ENCODE peak calls at places on chromosomes 7 and 10, in nine cellular contexts. J is AG04450, K is GM12878, D is fibroblast of mammary gland, A is dorsolateral prefrontal cortex, Y is choroid plexus epithelial cell, X is coronary artery, G is psoas muscle, Q is upper lobe of left lung. N is an unnamed sample.

GRCh38 chr7:129218514-129219036 is 6.3 kb upstream of the AHCYL2 start:
- DNase-seq in J (peak), D (peak), A (peak), X (no peak), K (no peak), Q (no peak), Y (peak), G (peak), N (peak)

GRCh38 chr10:104416851-104417250 is 63.2 kb downstream of the CFAP58 start:
- DNase-seq in Y (no peak), G (no peak), K (no peak), J (no peak), A (no peak), X (no peak), Q (no peak), D (no peak), N (no peak)

GRCh38 chr10:132447446-132448247 is 50.6 kb downstream of the PWWP2B start:
- DNase-seq in X (no peak), A (no peak), J (peak), D (peak), Y (peak), K (no peak), Q (peak), G (no peak), N (peak)

GRCh38 chr10:93218386-93218785 is 144.7 kb downstream of the CYP26A1 start:
- DNase-seq in Y (no peak), Q (no peak), D (no peak), K (no peak), X (no peak), G (no peak), A (no peak), J (no peak), N (no peak)

GRCh38 chr10:79018591-79019011 is 50.2 kb upstream of the ZMIZ1 start:
- DNase-seq in Q (no peak), J (peak), A (peak), X (peak), D (no peak), Y (peak), K (no peak), G (peak), N (no peak)

GRCh38 chr10:102313221-102313896 is 68.0 kb downstream of the GBF1 start:
- DNase-seq in X (no peak), Q (no peak), J (no peak), G (no peak), Y (no peak), K (no peak), D (no peak), A (no peak), N (no peak)

GRCh38 chr10:108612485-108612884 is 1310.8 kb downstream of the XPNPEP1 start:
- DNase-seq in G (no peak), J (no peak), A (no peak), K (no peak), Y (no peak), D (no peak), X (no peak), Q (no peak), N (no peak)

GRCh38 chr10:31317652-31318381 is 1.2 kb upstream of the ZEB1 start:
- DNase-seq in G (no peak), X (no peak), Q (peak), K (no peak), A (no peak), Y (no peak), D (no peak), J (no peak), N (peak)

GRCh38 chr10:22570733-22571430 is 143.5 kb downstream of the PIP4K2A start:
- DNase-seq in Q (no peak), K (no peak), X (no peak), A (no peak), Y (no peak), D (no peak), G (no peak), J (no peak), N (no peak)

GRCh38 chr7:39697481-39697880 is 74.1 kb downstream of the RALA start:
- DNase-seq in Q (no peak), G (no peak), A (no peak), X (no peak), K (no peak), J (no peak), D (peak), Y (no peak), N (no peak)

GRCh38 chr7:37916673-37917660 is at the start of gene SFRP4:
- DNase-seq in A (peak), Y (peak), D (peak), Q (peak), G (peak), K (no peak), J (no peak), X (peak), N (peak)

GRCh38 chr10:43817368-43817767 is 168.7 kb upstream of the ZNF32 start:
- DNase-seq in D (peak), Q (no peak), A (no peak), G (no peak), X (no peak), J (peak), Y (peak), K (no peak), N (peak)

GRCh38 chr7:159096736-159097581 is 47.7 kb downstream of the VIPR2 start:
- DNase-seq in G (peak), K (no peak), J (no peak), D (no peak), Y (no peak), Q (peak), A (no peak), X (peak), N (no peak)

GRCh38 chr10:113076949-113077348 is 126.9 kb downstream of the TCF7L2 start:
- DNase-seq in D (no peak), J (no peak), Q (no peak), X (no peak), K (no peak), G (no peak), A (no peak), Y (no peak), N (no peak)

GRCh38 chr10:60042959-60043358 is 136.6 kb upstream of the CCDC6 start:
- DNase-seq in K (no peak), G (no peak), A (no peak), D (no peak), X (no peak), Y (no peak), Q (no peak), J (no peak), N (no peak)

GRCh38 chr7:35694161-35694783 is 663 bp downstream of the HERPUD2 start:
- DNase-seq in J (no peak), A (no peak), X (no peak), G (no peak), Q (no peak), K (no peak), Y (peak), D (peak), N (peak)

GRCh38 chr10:86298501-86299001 is 68.0 kb downstream of the GRID1 start:
- DNase-seq in D (no peak), Y (no peak), J (no peak), G (no peak), X (peak), Q (no peak), A (no peak), K (no peak), N (no peak)

GRCh38 chr10:22597142-22597541 is 117.2 kb downstream of the PIP4K2A start:
- DNase-seq in Y (peak), A (no peak), D (no peak), Q (no peak), J (no peak), X (no peak), G (no peak), K (peak), N (peak)

GRCh38 chr7:132596588-132596987 is 20.3 kb upstream of the PLXNA4 start:
- DNase-seq in A (no peak), D (no peak), X (no peak), G (no peak), Y (no peak), J (no peak), Q (no peak), K (no peak), N (no peak)

GRCh38 chr10:22962817-22963216 is 35.0 kb downstream of the ARMC3 start:
- DNase-seq in G (no peak), J (no peak), Y (no peak), A (no peak), Q (no peak), X (no peak), D (no peak), K (no peak), N (no peak)

GRCh38 chr10:75229961-75230360 is 5.8 kb downstream of the COMTD1 start:
- DNase-seq in J (no peak), Y (peak), G (no peak), D (peak), K (no peak), Q (no peak), X (no peak), A (no peak), N (peak)

GRCh38 chr10:10128387-10128786 is 889.3 kb upstream of the CELF2 start:
- DNase-seq in Y (peak), Q (no peak), X (no peak), G (no peak), A (no peak), K (no peak), J (no peak), D (peak), N (no peak)

GRCh38 chr7:30914611-30915601 is 3.3 kb downstream of the AQP1 start:
- DNase-seq in J (no peak), D (peak), G (peak), X (peak), K (no peak), Y (no peak), A (no peak), Q (no peak), N (peak)

GRCh38 chr10:3652886-3653285 is 132.1 kb downstream of the KLF6 start:
- DNase-seq in A (no peak), D (peak), G (no peak), J (no peak), Y (no peak), K (no peak), X (no peak), Q (no peak), N (no peak)

GRCh38 chr10:43043773-43044394 is 33.0 kb upstream of the RET start:
- DNase-seq in X (peak), Q (no peak), J (no peak), D (no peak), K (no peak), G (no peak), A (peak), Y (no peak), N (no peak)

GRCh38 chr10:6423004-6423403 is 157.1 kb downstream of the PRKCQ start:
- DNase-seq in K (no peak), X (no peak), G (no peak), A (no peak), J (no peak), D (no peak), Q (no peak), Y (no peak), N (no peak)

GRCh38 chr7:138324905-138325304 is 135.2 kb upstream of the TRIM24 start:
- DNase-seq in Q (no peak), J (no peak), G (no peak), A (no peak), X (no peak), Y (no peak), D (no peak), K (no peak), N (no peak)

DNA sequence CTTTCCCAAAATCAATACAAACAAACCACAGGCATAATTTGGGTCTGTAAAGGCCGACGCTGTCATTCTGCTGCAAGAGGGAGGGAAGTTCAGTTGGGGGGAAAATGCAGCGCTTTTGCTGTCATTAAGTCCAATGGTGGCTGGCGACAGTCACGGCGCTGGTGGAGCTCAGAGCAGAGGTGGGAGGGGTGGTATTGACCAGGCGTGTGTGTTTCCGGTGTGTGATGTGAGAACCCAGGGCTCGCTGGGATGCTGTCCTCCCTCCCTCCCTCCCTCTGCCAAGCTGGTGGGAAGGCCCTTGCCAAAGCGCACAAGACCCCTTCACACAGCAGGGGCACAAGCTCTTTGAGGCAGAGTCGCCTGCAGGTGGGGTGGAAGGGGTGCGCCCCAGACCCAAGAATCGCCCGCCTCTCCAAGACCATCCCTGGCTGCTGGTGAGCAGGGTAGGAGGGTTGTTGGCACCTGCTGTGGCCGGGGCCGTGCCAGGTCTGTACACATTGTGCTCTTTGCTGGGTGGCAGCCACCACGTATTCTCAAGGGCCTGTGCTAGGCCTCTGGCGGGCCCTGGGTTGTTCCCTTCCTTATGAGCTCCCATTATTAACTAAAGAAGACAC is 84.2 kb downstream of the LHPP start:
- DNase-seq in Q (peak), G (no peak), D (no peak), X (no peak), Y (no peak), K (no peak), J (no peak), A (no peak), N (no peak)
- H3K4me3 ChIP-seq in Q (no peak), G (no peak), D (no peak), X (no peak), Y (no peak), K (no peak), J (no peak), A (no peak), N (no peak)

DNA sequence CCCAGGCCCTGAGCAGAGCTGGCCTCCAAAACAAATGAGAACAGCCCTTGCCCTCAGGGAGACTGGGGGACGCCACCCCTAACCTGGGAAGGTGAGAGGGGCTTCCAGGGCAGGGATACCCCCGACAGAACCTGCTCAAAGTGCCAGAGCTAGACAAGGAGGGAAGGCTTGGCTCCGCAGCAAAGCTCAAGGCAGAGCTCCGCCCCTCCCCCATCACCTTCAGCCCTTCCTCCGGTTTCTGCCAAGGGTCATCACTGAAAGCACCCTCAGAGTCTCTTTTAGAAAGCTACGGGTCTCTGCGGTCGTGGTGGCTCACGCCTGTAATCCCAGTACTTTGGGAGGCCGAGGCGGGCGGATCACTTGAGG is 73.4 kb upstream of the CUX1 start:
- DNase-seq in K (no peak), Y (no peak), A (no peak), X (no peak), G (no peak), J (no peak), D (no peak), Q (no peak), N (no peak)
- H3K4me3 ChIP-seq in K (peak), Y (no peak), A (peak), X (peak), G (no peak), J (no peak), D (no peak), Q (no peak), N (no peak)

GRCh38 chr10:88851706-88852105 is at the start of gene ANKRD22:
- DNase-seq in G (no peak), J (no peak), Y (peak), D (peak), K (no peak), X (no peak), A (no peak), Q (no peak), N (peak)
- H3K4me3 ChIP-seq in G (no peak), J (no peak), Y (no peak), D (no peak), K (no peak), X (no peak), A (peak), Q (no peak), N (no peak)

DNA sequence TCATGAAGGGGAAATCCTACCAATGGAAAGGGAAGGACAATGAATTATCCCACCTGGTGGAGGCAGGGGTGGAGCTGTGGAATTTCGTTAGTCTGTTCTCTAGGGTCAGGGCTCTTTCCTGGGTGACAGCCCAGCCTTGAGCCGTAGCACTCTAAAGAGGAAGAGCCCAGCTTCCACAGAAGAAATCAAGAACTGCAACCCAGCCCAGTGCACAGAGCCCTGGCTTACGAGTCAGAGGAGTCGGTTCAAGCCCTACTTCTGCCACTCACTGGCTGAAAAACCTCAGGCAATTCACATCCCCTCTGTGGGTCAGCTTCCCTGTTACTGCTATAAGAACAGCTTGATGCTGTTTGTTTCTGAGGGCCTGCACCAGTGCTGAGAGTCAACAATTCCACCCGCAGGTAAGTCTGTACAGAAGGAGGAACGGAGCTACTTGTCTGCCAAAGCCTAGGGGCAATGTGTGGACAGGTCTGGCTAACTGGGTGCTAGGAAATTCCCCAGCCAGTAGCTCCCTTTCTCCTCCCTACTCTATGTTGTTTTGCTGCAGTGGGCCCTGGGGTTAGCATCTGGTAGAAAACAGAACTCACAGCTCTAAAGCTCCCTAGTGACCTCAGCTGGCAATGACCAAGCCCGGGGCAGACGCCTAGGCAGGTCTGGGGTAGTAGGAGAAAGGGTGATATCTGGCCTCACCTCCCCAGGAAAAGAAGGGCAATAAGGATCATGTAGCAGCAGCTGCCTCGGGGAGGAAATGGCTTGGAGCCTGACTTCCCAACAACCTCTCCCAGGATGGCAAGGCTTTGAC is 3.3 kb downstream of the AVPI1 start:
- DNase-seq in X (no peak), Q (no peak), D (peak), A (no peak), K (no peak), G (no peak), J (no peak), Y (peak), N (peak)
- H3K4me3 ChIP-seq in X (peak), Q (peak), D (no peak), A (peak), K (no peak), G (peak), J (peak), Y (peak), N (no peak)

DNA sequence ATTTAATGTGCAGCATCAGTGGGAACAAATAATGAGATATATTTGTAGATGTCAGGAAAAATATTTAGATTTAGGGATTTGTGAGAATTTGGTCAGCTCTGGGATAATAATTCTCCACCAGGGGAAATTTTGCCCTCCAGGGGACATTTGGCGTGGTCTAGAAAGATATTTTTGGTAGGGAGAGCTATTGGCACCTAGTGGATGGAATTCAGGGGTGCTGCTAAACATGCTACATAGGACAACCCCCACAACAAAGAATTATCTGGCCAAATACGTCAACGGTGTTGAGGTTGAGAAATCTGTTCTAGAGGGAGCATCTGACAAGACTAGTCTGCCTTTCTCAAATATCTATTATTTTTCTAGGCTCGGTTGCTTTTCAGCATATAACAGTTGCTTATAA is 2.1 kb downstream of the ADK start:
- DNase-seq in A (no peak), J (no peak), X (no peak), Q (no peak), D (peak), K (no peak), G (no peak), Y (peak), N (peak)
- H3K4me3 ChIP-seq in A (peak), J (no peak), X (peak), Q (no peak), D (no peak), K (peak), G (peak), Y (no peak), N (no peak)

GRCh38 chr7:27128034-27128433 is 2.5 kb downstream of the HOXA4 start:
- DNase-seq in G (no peak), D (no peak), X (no peak), Q (no peak), A (no peak), J (peak), K (no peak), Y (no peak), N (peak)
- H3K4me3 ChIP-seq in G (no peak), D (no peak), X (no peak), Q (no peak), A (no peak), J (no peak), K (no peak), Y (no peak), N (no peak)

GRCh38 chr7:157012113-157012547 is 1.7 kb upstream of the MNX1 start:
- DNase-seq in K (no peak), G (no peak), X (no peak), J (no peak), A (no peak), D (no peak), Y (no peak), Q (no peak), N (no peak)
- H3K4me3 ChIP-seq in K (no peak), G (no peak), X (no peak), J (no peak), A (no peak), D (no peak), Y (no peak), Q (no peak), N (no peak)

GRCh38 chr7:141945356-141945755 is 1.4 kb downstream of the CLEC5A start:
- DNase-seq in G (no peak), A (no peak), D (peak), Q (no peak), X (no peak), K (no peak), Y (peak), J (no peak), N (no peak)
- H3K4me3 ChIP-seq in G (no peak), A (no peak), D (no peak), Q (no peak), X (no peak), K (no peak), Y (no peak), J (no peak), N (no peak)

N was measured in astrocyte of the spinal cord.